ENCODE peak calls at places on chromosomes 2 and 18, in six cellular contexts. B is HepG2, T is endothelial cell of umbilical vein, S is prostate gland, D is stomach, A is transverse colon. E is an unnamed sample.

GRCh38 chr18:36835927-36836326 is 7.0 kb downstream of the KIAA1328 start:
- DNase-seq in B (no peak), T (no peak), S (no peak), D (no peak), A (no peak), E (no peak)

GRCh38 chr2:113007250-113007649 is 2.0 kb downstream of the IL36A start:
- DNase-seq in B (no peak), T (no peak), S (no peak), D (no peak), A (no peak), E (no peak)

GRCh38 chr18:4107049-4107459 is 348.1 kb downstream of the DLGAP1 start:
- DNase-seq in B (no peak), T (no peak), S (no peak), D (no peak), A (no peak), E (no peak)

GRCh38 chr18:7576685-7577084 is 9.6 kb downstream of the PTPRM start:
- DNase-seq in B (no peak), T (no peak), S (no peak), D (no peak), A (no peak), E (no peak)

GRCh38 chr2:240392948-240393830 is 42.3 kb upstream of the GPC1 start:
- DNase-seq in B (no peak), T (no peak), S (no peak), D (no peak), A (no peak), E (peak; percentile 54)

GRCh38 chr2:219629976-219630695 is 2.7 kb downstream of the SLC4A3 start:
- DNase-seq in B (no peak), T (no peak), S (no peak), D (no peak), A (no peak), E (peak; percentile 48)

GRCh38 chr2:20578895-20579825 is 71.7 kb downstream of the HS1BP3 start:
- DNase-seq in B (peak; percentile 100), T (peak; percentile 100), S (peak; percentile 48), D (peak; percentile 55), A (peak; percentile 58), E (peak; percentile 93)

GRCh38 chr2:122191331-122191730 is 435.9 kb downstream of the TSN start:
- DNase-seq in B (peak; percentile 41), T (no peak), S (no peak), D (no peak), A (no peak), E (no peak)

GRCh38 chr18:74695170-74695569 is 97.5 kb downstream of the ZNF407 start:
- DNase-seq in B (no peak), T (no peak), S (no peak), D (no peak), A (no peak), E (no peak)

GRCh38 chr18:74694436-74694835 is 96.8 kb downstream of the ZNF407 start:
- DNase-seq in B (no peak), T (no peak), S (no peak), D (no peak), A (no peak), E (no peak)

GRCh38 chr18:74689251-74689650 is 91.6 kb downstream of the ZNF407 start:
- DNase-seq in B (no peak), T (peak; percentile 27), S (no peak), D (no peak), A (no peak), E (no peak)

GRCh38 chr18:74692367-74693013 is 94.8 kb downstream of the ZNF407 start:
- DNase-seq in B (no peak), T (no peak), S (no peak), D (no peak), A (no peak), E (no peak)
- TF ChIP-seq POLR2AphosphoS5 in B (no peak), T (no peak), S (no peak), D (no peak), A (no peak), E (no peak)

GRCh38 chr18:53322163-53322562 is 902.3 kb downstream of the MBD2 start:
- DNase-seq in B (no peak), T (no peak), S (no peak), D (no peak), A (no peak), E (no peak)

GRCh38 chr18:53319628-53320027 is 904.8 kb downstream of the MBD2 start:
- DNase-seq in B (no peak), T (no peak), S (no peak), D (no peak), A (no peak), E (no peak)

DNA sequence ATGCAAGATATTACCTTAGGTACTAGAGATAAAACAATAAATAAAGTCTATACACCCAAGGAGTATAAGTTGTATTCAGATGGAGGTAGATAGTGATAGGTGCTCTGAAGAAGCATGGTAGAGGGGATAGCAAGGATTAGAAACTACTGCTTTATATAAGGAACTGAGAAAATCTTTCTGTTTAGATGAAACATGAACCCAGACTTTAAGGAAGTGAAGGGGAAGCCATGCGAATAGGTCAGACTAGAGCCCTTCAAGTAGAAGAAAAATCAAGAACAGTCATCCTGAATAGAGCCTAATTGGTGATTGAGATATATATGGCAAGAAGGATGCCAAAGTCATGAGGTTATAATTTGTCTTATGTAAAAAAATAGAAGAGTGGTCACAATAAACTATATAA is 900.1 kb downstream of the MBD2 start:
- DNase-seq in B (no peak), T (no peak), S (no peak), D (no peak), A (no peak), E (no peak)
- H3K4me1 ChIP-seq in B (no peaks in the 10 kb centered on the region), T (no peaks in the 10 kb centered on the region), S (no peaks in the 10 kb centered on the region), D (no peaks in the 10 kb centered on the region), A (no peaks in the 10 kb centered on the region), E (no peaks in the 10 kb centered on the region)

GRCh38 chr18:63823516-63824219 is 48.5 kb downstream of the SERPINB7 start:
- DNase-seq in B (peak; percentile 2), T (peak; percentile 12), S (no peak), D (peak; percentile 38), A (peak; percentile 20), E (no peak)
- TF ChIP-seq CTCF in B (peak; percentile 37), T (peak; percentile 34), S (no peak), D (no peak), A (peak; percentile 41), E (peak; percentile 16)

DNA sequence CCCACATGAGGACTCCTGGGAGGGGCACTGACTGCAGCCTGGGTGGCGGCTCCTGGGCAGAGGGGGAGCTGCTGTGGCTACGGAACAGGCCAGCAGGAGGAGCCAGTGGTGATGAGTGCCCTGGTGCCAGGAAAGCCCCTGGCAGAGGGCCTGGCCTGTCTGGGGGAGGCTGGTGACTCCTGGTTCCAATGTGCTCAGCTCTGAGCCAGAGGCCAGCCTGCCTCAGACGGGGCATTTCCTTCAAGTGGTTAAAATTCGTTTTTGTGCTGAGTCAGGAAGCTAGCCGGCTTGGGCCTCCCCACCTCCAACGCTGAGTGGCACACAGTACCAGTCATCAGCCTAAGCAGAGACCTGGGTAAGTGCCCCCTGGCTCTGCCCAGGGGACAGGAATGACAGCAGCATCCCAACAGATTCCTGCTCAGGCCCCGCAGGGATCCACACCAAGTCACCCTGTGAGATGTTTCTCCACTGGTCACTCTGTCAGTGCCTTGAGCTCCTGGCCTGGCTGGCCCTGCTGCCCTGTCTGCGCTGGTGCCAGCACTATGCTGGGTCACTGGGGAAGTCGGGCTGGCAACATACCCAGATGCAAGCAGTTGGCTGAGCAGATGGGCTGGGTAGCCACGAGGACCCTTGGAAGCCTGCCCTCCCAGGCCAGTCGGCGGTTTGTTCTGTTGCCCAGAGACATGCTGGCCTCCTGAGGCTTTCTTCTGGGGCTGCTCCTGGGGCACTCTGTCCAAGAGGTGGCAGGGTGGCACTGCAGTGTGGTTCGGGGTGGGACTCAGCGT is 7.1 kb upstream of the KLF11 start:
- DNase-seq in B (no peak), T (peak; percentile 80), S (no peak), D (peak; percentile 91), A (peak; percentile 64), E (peak; percentile 91)
- TF ChIP-seq POLR2AphosphoS5 in B (no peak), T (no peak), S (no peak), D (no peak), A (no peak), E (peak; percentile 12)

GRCh38 chr18:47709556-47709955 is 220.9 kb downstream of the SMAD2 start:
- DNase-seq in B (no peak), T (no peak), S (no peak), D (no peak), A (no peak), E (no peak)
- H3K4me1 ChIP-seq in B (no peaks in the 10 kb centered on the region), T (no peaks in the 10 kb centered on the region), S (no peaks in the 10 kb centered on the region), D (no peaks in the 10 kb centered on the region), A (peaks cover 5% of the 10 kb centered on the region), E (no peaks in the 10 kb centered on the region)

GRCh38 chr2:106841886-106842645 is 43.9 kb downstream of the ST6GAL2 start:
- DNase-seq in B (no peak), T (no peak), S (peak; percentile 27), D (no peak), A (no peak), E (no peak)

GRCh38 chr2:106843001-106843909 is 42.7 kb downstream of the ST6GAL2 start:
- DNase-seq in B (no peak), T (no peak), S (no peak), D (no peak), A (no peak), E (no peak)

GRCh38 chr2:106845716-106846115 is 40.3 kb downstream of the ST6GAL2 start:
- DNase-seq in B (no peak), T (no peak), S (no peak), D (no peak), A (no peak), E (no peak)

GRCh38 chr2:106843910-106844250 is 42.1 kb downstream of the ST6GAL2 start:
- DNase-seq in B (no peak), T (no peak), S (no peak), D (no peak), A (no peak), E (no peak)

DNA sequence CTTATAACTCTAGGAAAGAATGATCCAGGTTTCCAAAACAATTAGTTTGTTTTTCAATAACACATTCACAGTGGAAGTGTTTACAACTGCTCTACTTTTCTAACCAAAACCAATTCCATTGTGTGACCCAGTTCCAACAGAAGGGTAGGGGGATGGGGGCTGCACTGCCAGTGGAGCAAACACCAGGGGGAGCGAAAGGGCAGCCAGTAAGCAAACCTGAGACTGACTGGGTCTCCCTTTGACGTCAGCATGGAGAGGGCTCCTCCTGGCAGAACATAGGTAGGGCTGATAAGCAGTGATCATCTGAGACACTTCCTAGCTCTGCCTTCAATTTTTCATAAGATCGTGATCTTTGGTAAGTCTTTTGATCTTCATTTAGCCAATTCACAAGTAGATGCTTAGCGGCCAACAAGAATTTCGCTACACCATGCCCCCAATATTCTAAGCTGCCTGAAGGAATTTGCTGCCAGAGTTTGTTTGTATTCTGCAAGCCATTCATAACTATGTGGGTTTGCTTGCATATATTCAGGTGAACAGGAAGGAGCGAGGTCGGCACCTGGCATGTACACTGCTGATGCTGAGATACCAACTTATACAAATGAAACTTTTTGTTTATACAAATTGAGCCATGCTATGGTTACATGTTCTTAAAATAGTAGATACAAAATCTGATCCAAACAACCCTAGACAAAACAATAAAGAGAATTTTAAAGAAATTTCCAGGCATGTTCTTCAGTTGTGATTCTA is 45.9 kb downstream of the ST6GAL2 start:
- DNase-seq in B (peak; percentile 19), T (no peak), S (peak; percentile 25), D (no peak), A (no peak), E (no peak)
- TF ChIP-seq CTCF in B (peak; percentile 44), T (no peak), S (no peak), D (no peak), A (no peak), E (no peak)

GRCh38 chr18:2917255-2918047 is 70.6 kb downstream of the EMILIN2 start:
- DNase-seq in B (no peak), T (peak; percentile 56), S (no peak), D (no peak), A (no peak), E (no peak)
- TF ChIP-seq POLR2AphosphoS5 in B (no peak), T (no peak), S (peak; percentile 61), D (peak; percentile 10), A (no peak), E (no peak)